ENCODE peak calls at places on chromosomes 11 and 22, in four cellular contexts. D, A, M and T are unnamed samples.

GRCh38 chr11:122813176-122813917 is 25.0 kb upstream of the CRTAM start:
- DNase-seq in D (no peak), A (no peak), M (no peak), T (no peak)

GRCh38 chr11:17371614-17372013 is 16.8 kb downstream of the KCNJ11 start:
- DNase-seq in D (no peak), A (no peak), M (no peak), T (no peak)

GRCh38 chr22:50032941-50033601 is 20.5 kb upstream of the IL17REL start:
- DNase-seq in D (no peak), A (no peak), M (no peak), T (no peak)

GRCh38 chr11:128733440-128734115 is 39.7 kb downstream of the FLI1 start:
- DNase-seq in D (no peak), A (no peak), M (no peak), T (no peak)

GRCh38 chr11:119964136-119965025 is 173.5 kb downstream of the TRIM29 start:
- DNase-seq in D (no peak), A (no peak), M (no peak), T (no peak)

GRCh38 chr11:1729692-1730011 is 20.7 kb downstream of the IFITM10 start:
- DNase-seq in D (no peak), A (no peak), M (no peak), T (no peak)

GRCh38 chr22:28855355-28856094 is 27.8 kb upstream of the ZNRF3 start:
- DNase-seq in D (peak; percentile 47), A (peak; percentile 14), M (peak; percentile 57), T (peak; percentile 61)

GRCh38 chr11:46455816-46456215 is 64.2 kb upstream of the CHRM4 start:
- DNase-seq in D (no peak), A (no peak), M (no peak), T (no peak)

GRCh38 chr11:94452988-94453387 is 40.7 kb downstream of the MRE11 start:
- DNase-seq in D (no peak), A (no peak), M (no peak), T (no peak)

GRCh38 chr11:3147257-3147619 is 17.9 kb downstream of the OSBPL5 start:
- DNase-seq in D (no peak), A (no peak), M (no peak), T (no peak)

GRCh38 chr22:22882033-22882717 is 5.4 kb upstream of the IGLL5 start:
- DNase-seq in D (no peak), A (peak; percentile 0), M (no peak), T (no peak)

GRCh38 chr11:116930586-116930985 is 93.2 kb upstream of the APOA1 start:
- DNase-seq in D (no peak), A (no peak), M (no peak), T (no peak)

GRCh38 chr11:76666408-76666807 is 4.1 kb downstream of the LRRC32 start:
- DNase-seq in D (no peak), A (no peak), M (no peak), T (no peak)

GRCh38 chr11:71420455-71421241 is 27.5 kb downstream of the DHCR7 start:
- DNase-seq in D (no peak), A (peak; percentile 64), M (no peak), T (peak; percentile 27)

GRCh38 chr11:102007567-102008437 is 39.4 kb upstream of the CFAP300 start:
- DNase-seq in D (no peak), A (peak; percentile 83), M (peak; percentile 32), T (peak; percentile 37)

GRCh38 chr11:64459016-64459415 is 100.1 kb downstream of the RPS6KA4 start:
- DNase-seq in D (no peak), A (no peak), M (no peak), T (no peak)

GRCh38 chr22:38843201-38843715 is 570 bp downstream of the NPTXR start:
- DNase-seq in D (no peak), A (peak; percentile 7), M (no peak), T (no peak)

GRCh38 chr22:17832665-17833064 is 58.4 kb upstream of the BID start:
- DNase-seq in D (no peak), A (no peak), M (no peak), T (no peak)

GRCh38 chr11:28900427-28900826 is 792.2 kb downstream of the METTL15 start:
- DNase-seq in D (no peak), A (no peak), M (no peak), T (no peak)

GRCh38 chr11:104435498-104435897 is 271.6 kb upstream of the PDGFD start:
- DNase-seq in D (no peak), A (no peak), M (no peak), T (no peak)

GRCh38 chr11:60934091-60934789 is 10.0 kb downstream of the TMEM132A start:
- DNase-seq in D (no peak), A (no peak), M (no peak), T (no peak)

GRCh38 chr11:120554771-120555432 is 43.4 kb downstream of the GRIK4 start:
- DNase-seq in D (no peak), A (no peak), M (no peak), T (no peak)

GRCh38 chr11:116275634-116276033 is 497.2 kb downstream of the BUD13 start:
- DNase-seq in D (no peak), A (no peak), M (no peak), T (no peak)

GRCh38 chr22:31841029-31841827 is 87.4 kb downstream of the DEPDC5 start:
- DNase-seq in D (no peak), A (no peak), M (no peak), T (no peak)

GRCh38 chr11:103582351-103582909 is 454.0 kb upstream of the DDI1 start:
- DNase-seq in D (no peak), A (no peak), M (no peak), T (no peak)

GRCh38 chr11:5737091-5737490 is 843 bp downstream of the OR56B1 start:
- DNase-seq in D (no peak), A (no peak), M (no peak), T (no peak)

GRCh38 chr11:126585388-126586302 is 230.2 kb downstream of the ST3GAL4 start:
- DNase-seq in D (peak; percentile 63), A (peak; percentile 85), M (peak; percentile 85), T (peak; percentile 98)

GRCh38 chr11:47400813-47401279 is 7.5 kb upstream of the SLC39A13 start:
- DNase-seq in D (no peak), A (no peak), M (no peak), T (no peak)

GRCh38 chr11:6377902-6378694 is 12.2 kb upstream of the SMPD1 start:
- DNase-seq in D (no peak), A (no peak), M (no peak), T (no peak)

GRCh38 chr11:8342821-8343681 is 79.4 kb upstream of the LMO1 start:
- DNase-seq in D (no peak), A (no peak), M (no peak), T (no peak)